ENCODE peak calls at places on chromosome 2, in eight cellular contexts. One of them, this sample, is unnamed.

GRCh38 chr2:120251077-120251476 is 1.6 kb upstream of the RALB start:
- DNase-seq in WTC11: no peak
- DNase-seq in SJSA1: no peak
- DNase-seq in NCI-H510A: no peak
- DNase-seq in B cell: no peak
- DNase-seq in astrocyte of the spinal cord: no peak
- DNase-seq in ACHN: no peak
- DNase-seq in MV-4-11: no peak
- DNase-seq in this sample: no peak

GRCh38 chr2:99382163-99382562 is 45.0 kb downstream of the EIF5B start:
- DNase-seq in SJSA1: no peak
- DNase-seq in astrocyte of the spinal cord: no peak
- DNase-seq in MV-4-11: no peak
- DNase-seq in B cell: no peak
- DNase-seq in WTC11: no peak
- DNase-seq in NCI-H510A: no peak
- DNase-seq in ACHN: no peak
- DNase-seq in this sample: no peak

GRCh38 chr2:170685591-170685990 is 29.5 kb upstream of the SP5 start:
- DNase-seq in astrocyte of the spinal cord: no peak
- DNase-seq in MV-4-11: no peak
- DNase-seq in SJSA1: no peak
- DNase-seq in NCI-H510A: no peak
- DNase-seq in B cell: no peak
- DNase-seq in WTC11: peak
- DNase-seq in ACHN: no peak
- DNase-seq in this sample: peak

GRCh38 chr2:109253216-109253615 is 124.2 kb downstream of the SH3RF3 start:
- DNase-seq in NCI-H510A: no peak
- DNase-seq in astrocyte of the spinal cord: peak
- DNase-seq in B cell: no peak
- DNase-seq in ACHN: no peak
- DNase-seq in WTC11: no peak
- DNase-seq in MV-4-11: no peak
- DNase-seq in SJSA1: peak
- DNase-seq in this sample: no peak

GRCh38 chr2:105102963-105103421 is 65.1 kb downstream of the MRPS9 start:
- DNase-seq in WTC11: peak
- DNase-seq in SJSA1: peak
- DNase-seq in NCI-H510A: peak
- DNase-seq in MV-4-11: no peak
- DNase-seq in ACHN: peak
- DNase-seq in B cell: no peak
- DNase-seq in astrocyte of the spinal cord: peak
- DNase-seq in this sample: peak

GRCh38 chr2:48140586-48140985 is 234.3 kb upstream of the FBXO11 start:
- DNase-seq in MV-4-11: no peak
- DNase-seq in ACHN: no peak
- DNase-seq in astrocyte of the spinal cord: no peak
- DNase-seq in B cell: no peak
- DNase-seq in NCI-H510A: no peak
- DNase-seq in SJSA1: no peak
- DNase-seq in WTC11: no peak
- DNase-seq in this sample: no peak

GRCh38 chr2:239979243-239980023 is 45.7 kb downstream of the NDUFA10 start:
- DNase-seq in WTC11: peak
- DNase-seq in astrocyte of the spinal cord: peak
- DNase-seq in NCI-H510A: no peak
- DNase-seq in MV-4-11: no peak
- DNase-seq in B cell: no peak
- DNase-seq in SJSA1: no peak
- DNase-seq in ACHN: no peak
- DNase-seq in this sample: peak

GRCh38 chr2:280655-281110 is 7.2 kb downstream of the ALKAL2 start:
- DNase-seq in WTC11: no peak
- DNase-seq in MV-4-11: no peak
- DNase-seq in SJSA1: no peak
- DNase-seq in NCI-H510A: no peak
- DNase-seq in B cell: no peak
- DNase-seq in astrocyte of the spinal cord: no peak
- DNase-seq in ACHN: no peak
- DNase-seq in this sample: no peak

GRCh38 chr2:16665746-16666452 is at the start of gene CYRIA:
- DNase-seq in SJSA1: no peak
- DNase-seq in MV-4-11: no peak
- DNase-seq in B cell: peak
- DNase-seq in astrocyte of the spinal cord: peak
- DNase-seq in NCI-H510A: peak
- DNase-seq in WTC11: peak
- DNase-seq in ACHN: peak
- DNase-seq in this sample: peak

GRCh38 chr2:210635257-210635656 is 78.9 kb downstream of the CPS1 start:
- DNase-seq in astrocyte of the spinal cord: no peak
- DNase-seq in B cell: no peak
- DNase-seq in MV-4-11: no peak
- DNase-seq in NCI-H510A: no peak
- DNase-seq in ACHN: no peak
- DNase-seq in WTC11: no peak
- DNase-seq in SJSA1: no peak
- DNase-seq in this sample: no peak

GRCh38 chr2:229675569-229675968 is 38.8 kb downstream of the DNER start:
- DNase-seq in WTC11: no peak
- DNase-seq in SJSA1: no peak
- DNase-seq in B cell: no peak
- DNase-seq in MV-4-11: no peak
- DNase-seq in astrocyte of the spinal cord: no peak
- DNase-seq in ACHN: no peak
- DNase-seq in NCI-H510A: peak
- DNase-seq in this sample: no peak

GRCh38 chr2:206457188-206457634 is 13.9 kb downstream of the ADAM23 start:
- DNase-seq in SJSA1: no peak
- DNase-seq in WTC11: no peak
- DNase-seq in B cell: peak
- DNase-seq in astrocyte of the spinal cord: peak
- DNase-seq in ACHN: no peak
- DNase-seq in MV-4-11: peak
- DNase-seq in NCI-H510A: no peak
- DNase-seq in this sample: no peak

GRCh38 chr2:197209742-197210408 is 100.7 kb downstream of the ANKRD44 start:
- DNase-seq in SJSA1: no peak
- DNase-seq in NCI-H510A: no peak
- DNase-seq in B cell: peak
- DNase-seq in astrocyte of the spinal cord: no peak
- DNase-seq in MV-4-11: peak
- DNase-seq in ACHN: peak
- DNase-seq in WTC11: no peak
- DNase-seq in this sample: no peak

This sample was measured in WERI-Rb-1.